ENCODE peak calls at places on chromosomes 11 and 22, in six cellular contexts. One of them, this sample, is unnamed.

GRCh38 chr11:122025757-122026156 is 90.3 kb downstream of the BLID start:
- DNase-seq in AG04450: no peak
- DNase-seq in body of pancreas: no peak
- DNase-seq in WTC11: peak; percentile 16
- DNase-seq in GM13976: no peak
- DNase-seq in PC-3: no peak
- DNase-seq in this sample: no peak

GRCh38 chr11:94546886-94547285 is 3.2 kb downstream of the FUT4 start:
- DNase-seq in AG04450: no peak
- DNase-seq in body of pancreas: no peak
- DNase-seq in WTC11: no peak
- DNase-seq in GM13976: no peak
- DNase-seq in PC-3: peak; percentile 31
- DNase-seq in this sample: no peak

GRCh38 chr22:26679003-26679629 is 21.7 kb downstream of the MIAT start:
- DNase-seq in AG04450: peak; percentile 46
- DNase-seq in body of pancreas: peak; percentile 74
- DNase-seq in WTC11: peak; percentile 89
- DNase-seq in GM13976: peak; percentile 79
- DNase-seq in PC-3: peak; percentile 76
- DNase-seq in this sample: peak; percentile 74

GRCh38 chr11:42972741-42973140 is 339.1 kb upstream of the API5 start:
- DNase-seq in AG04450: no peak
- DNase-seq in body of pancreas: no peak
- DNase-seq in WTC11: no peak
- DNase-seq in GM13976: no peak
- DNase-seq in PC-3: no peak
- DNase-seq in this sample: no peak

GRCh38 chr11:72584933-72585597 is 89.2 kb downstream of the PDE2A start:
- DNase-seq in AG04450: no peak
- DNase-seq in body of pancreas: no peak
- DNase-seq in WTC11: no peak
- DNase-seq in GM13976: no peak
- DNase-seq in PC-3: no peak
- DNase-seq in this sample: no peak

GRCh38 chr11:44927174-44927661 is 23.5 kb downstream of the TP53I11 start:
- DNase-seq in AG04450: peak; percentile 39
- DNase-seq in body of pancreas: peak; percentile 65
- DNase-seq in WTC11: peak; percentile 89
- DNase-seq in GM13976: peak; percentile 80
- DNase-seq in PC-3: peak; percentile 79
- DNase-seq in this sample: peak; percentile 73

GRCh38 chr11:104858882-104859735 is 39.2 kb downstream of the CASP12 start:
- DNase-seq in AG04450: no peak
- DNase-seq in body of pancreas: no peak
- DNase-seq in WTC11: no peak
- DNase-seq in GM13976: peak; percentile 12
- DNase-seq in PC-3: no peak
- DNase-seq in this sample: peak; percentile 10

GRCh38 chr22:31497148-31497938 is 1.0 kb downstream of the SFI1 start:
- DNase-seq in AG04450: no peak
- DNase-seq in body of pancreas: no peak
- DNase-seq in WTC11: no peak
- DNase-seq in GM13976: no peak
- DNase-seq in PC-3: peak; percentile 4
- DNase-seq in this sample: no peak

GRCh38 chr22:35618427-35619223 is 1.5 kb upstream of the MB start:
- DNase-seq in AG04450: no peak
- DNase-seq in body of pancreas: no peak
- DNase-seq in WTC11: no peak
- DNase-seq in GM13976: no peak
- DNase-seq in PC-3: no peak
- DNase-seq in this sample: no peak

GRCh38 chr11:62020661-62021060 is 53.2 kb upstream of the FTH1 start:
- DNase-seq in AG04450: no peak
- DNase-seq in body of pancreas: no peak
- DNase-seq in WTC11: no peak
- DNase-seq in GM13976: no peak
- DNase-seq in PC-3: peak; percentile 68
- DNase-seq in this sample: no peak

GRCh38 chr11:57979532-57980079 is 44.1 kb upstream of the OR9Q1 start:
- DNase-seq in AG04450: no peak
- DNase-seq in body of pancreas: no peak
- DNase-seq in WTC11: no peak
- DNase-seq in GM13976: no peak
- DNase-seq in PC-3: no peak
- DNase-seq in this sample: no peak

GRCh38 chr11:128483211-128483788 is 104.1 kb downstream of the ETS1 start:
- DNase-seq in AG04450: no peak
- DNase-seq in body of pancreas: no peak
- DNase-seq in WTC11: no peak
- DNase-seq in GM13976: peak; percentile 50
- DNase-seq in PC-3: no peak
- DNase-seq in this sample: peak; percentile 51

GRCh38 chr11:123129920-123130319 is 65.1 kb downstream of the CLMP start:
- DNase-seq in AG04450: peak; percentile 58
- DNase-seq in body of pancreas: no peak
- DNase-seq in WTC11: no peak
- DNase-seq in GM13976: no peak
- DNase-seq in PC-3: no peak
- DNase-seq in this sample: no peak

GRCh38 chr11:61782841-61783240 is 9.6 kb downstream of the TMEM258 start:
- DNase-seq in AG04450: no peak
- DNase-seq in body of pancreas: no peak
- DNase-seq in WTC11: no peak
- DNase-seq in GM13976: no peak
- DNase-seq in PC-3: no peak
- DNase-seq in this sample: no peak

GRCh38 chr22:49996532-49997220 is 15.9 kb downstream of the IL17REL start:
- DNase-seq in AG04450: no peak
- DNase-seq in body of pancreas: no peak
- DNase-seq in WTC11: no peak
- DNase-seq in GM13976: peak; percentile 31
- DNase-seq in PC-3: no peak
- DNase-seq in this sample: no peak

GRCh38 chr11:102812188-102812587 is 14.2 kb upstream of the MMP1 start:
- DNase-seq in AG04450: no peak
- DNase-seq in body of pancreas: no peak
- DNase-seq in WTC11: no peak
- DNase-seq in GM13976: no peak
- DNase-seq in PC-3: no peak
- DNase-seq in this sample: no peak

GRCh38 chr11:1946812-1947480 is at the start of gene MRPL23:
- DNase-seq in AG04450: no peak
- DNase-seq in body of pancreas: peak; percentile 8
- DNase-seq in WTC11: no peak
- DNase-seq in GM13976: no peak
- DNase-seq in PC-3: no peak
- DNase-seq in this sample: no peak

GRCh38 chr11:45252134-45252856 is 33.8 kb downstream of the SYT13 start:
- DNase-seq in AG04450: no peak
- DNase-seq in body of pancreas: peak; percentile 70
- DNase-seq in WTC11: peak; percentile 91
- DNase-seq in GM13976: peak; percentile 71
- DNase-seq in PC-3: peak; percentile 60
- DNase-seq in this sample: peak; percentile 55

GRCh38 chr22:29128891-29129643 is 56.2 kb downstream of the KREMEN1 start:
- DNase-seq in AG04450: no peak
- DNase-seq in body of pancreas: no peak
- DNase-seq in WTC11: no peak
- DNase-seq in GM13976: no peak
- DNase-seq in PC-3: no peak
- DNase-seq in this sample: no peak

GRCh38 chr11:67420646-67421420 is 5.4 kb downstream of the CARNS1 start:
- DNase-seq in AG04450: peak; percentile 47
- DNase-seq in body of pancreas: peak; percentile 97
- DNase-seq in WTC11: peak; percentile 99
- DNase-seq in GM13976: peak; percentile 100
- DNase-seq in PC-3: peak; percentile 98
- DNase-seq in this sample: peak; percentile 100

GRCh38 chr11:20161230-20161918 is 1.1 kb upstream of the DBX1 start:
- DNase-seq in AG04450: no peak
- DNase-seq in body of pancreas: no peak
- DNase-seq in WTC11: peak; percentile 71
- DNase-seq in GM13976: peak; percentile 17
- DNase-seq in PC-3: no peak
- DNase-seq in this sample: peak; percentile 20

GRCh38 chr22:19832476-19833108 is 22.1 kb downstream of the GNB1L start:
- DNase-seq in AG04450: no peak
- DNase-seq in body of pancreas: no peak
- DNase-seq in WTC11: no peak
- DNase-seq in GM13976: peak; percentile 32
- DNase-seq in PC-3: no peak
- DNase-seq in this sample: no peak

GRCh38 chr11:64017950-64018224 is 17.8 kb upstream of the FLRT1 start:
- DNase-seq in AG04450: no peak
- DNase-seq in body of pancreas: no peak
- DNase-seq in WTC11: no peak
- DNase-seq in GM13976: no peak
- DNase-seq in PC-3: no peak
- DNase-seq in this sample: no peak

DNA sequence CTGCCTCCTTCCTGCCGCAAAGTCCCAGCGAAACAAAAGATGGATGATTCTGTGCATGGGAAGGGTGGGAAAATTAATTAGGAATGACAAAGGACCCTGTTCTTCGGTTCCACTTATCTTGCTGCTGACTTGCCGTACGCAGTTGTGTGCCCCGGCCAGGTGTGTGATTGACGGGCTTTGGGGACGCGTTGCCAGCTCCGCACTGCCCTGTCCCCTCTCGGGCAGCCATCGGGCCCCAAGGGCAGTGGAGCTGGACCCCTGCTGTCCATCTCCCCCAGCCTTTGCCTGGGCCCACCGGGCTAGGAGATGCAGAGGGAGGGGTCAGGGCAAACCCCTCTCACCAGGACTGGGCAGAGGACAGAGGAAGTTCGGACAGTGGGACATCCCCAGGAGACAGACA is 73.9 kb downstream of the MPPED1 start:
- DNase-seq in AG04450: no peak
- DNase-seq in body of pancreas: no peak
- DNase-seq in WTC11: no peak
- DNase-seq in GM13976: no peak
- DNase-seq in PC-3: no peak
- DNase-seq in this sample: no peak
- TF ChIP-seq CTCF in AG04450: no peak
- TF ChIP-seq CTCF in body of pancreas: no peak
- TF ChIP-seq CTCF in WTC11: no peak
- TF ChIP-seq CTCF in GM13976: no peak
- TF ChIP-seq CTCF in PC-3: no peak
- TF ChIP-seq CTCF in this sample: no peak

DNA sequence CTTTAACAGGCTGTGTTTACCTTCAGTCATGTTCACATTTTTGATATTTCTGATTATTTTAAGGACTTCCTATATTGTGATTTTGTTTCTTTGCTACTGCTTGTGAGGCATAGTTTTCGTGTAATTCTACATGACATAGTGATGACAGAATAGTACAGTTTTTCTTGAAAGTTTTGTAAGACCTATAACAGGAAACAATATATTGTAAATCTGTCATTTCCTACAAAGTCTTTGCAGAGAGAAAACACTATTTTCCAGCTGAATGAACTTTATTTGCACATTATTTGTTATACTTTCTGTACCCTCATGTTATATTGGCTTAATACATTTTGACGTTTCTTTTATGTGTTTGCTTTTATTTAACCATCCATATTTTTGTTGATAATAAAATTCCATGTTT is 191.1 kb downstream of the TMEM135 start:
- DNase-seq in AG04450: no peak
- DNase-seq in body of pancreas: no peak
- DNase-seq in WTC11: no peak
- DNase-seq in GM13976: no peak
- DNase-seq in PC-3: peak; percentile 39
- DNase-seq in this sample: no peak
- TF ChIP-seq CTCF in AG04450: no peak
- TF ChIP-seq CTCF in body of pancreas: no peak
- TF ChIP-seq CTCF in WTC11: no peak
- TF ChIP-seq CTCF in GM13976: no peak
- TF ChIP-seq CTCF in PC-3: no peak
- TF ChIP-seq CTCF in this sample: no peak

GRCh38 chr11:126173257-126173656 is 38.2 kb downstream of the RPUSD4 start:
- DNase-seq in AG04450: no peak
- DNase-seq in body of pancreas: no peak
- DNase-seq in WTC11: no peak
- DNase-seq in GM13976: no peak
- DNase-seq in PC-3: no peak
- DNase-seq in this sample: no peak
- TF ChIP-seq CTCF in AG04450: no peak
- TF ChIP-seq CTCF in body of pancreas: no peak
- TF ChIP-seq CTCF in WTC11: no peak
- TF ChIP-seq CTCF in GM13976: no peak
- TF ChIP-seq CTCF in PC-3: no peak
- TF ChIP-seq CTCF in this sample: no peak

GRCh38 chr11:117629891-117630538 is 167.0 kb downstream of the DSCAML1 start:
- DNase-seq in AG04450: no peak
- DNase-seq in body of pancreas: no peak
- DNase-seq in WTC11: no peak
- DNase-seq in GM13976: no peak
- DNase-seq in PC-3: no peak
- DNase-seq in this sample: no peak
- TF ChIP-seq CTCF in AG04450: no peak
- TF ChIP-seq CTCF in body of pancreas: no peak
- TF ChIP-seq CTCF in WTC11: no peak
- TF ChIP-seq CTCF in GM13976: no peak
- TF ChIP-seq CTCF in PC-3: no peak
- TF ChIP-seq CTCF in this sample: no peak

This sample was measured in GM13977.